ENCODE peak calls at places on chromosomes 16 and 17, in seven cellular contexts. H, T, I, Z, E, Y and X are unnamed samples.

GRCh38 chr17:17971431-17972125 is 622 bp downstream of the TOM1L2 start:
- DNase-seq in E (peak), T (peak), H (peak), I (no peak), Y (no peak), Z (no peak), X (peak)

GRCh38 chr17:21165922-21166598 is 39.3 kb downstream of the DHRS7B start:
- DNase-seq in Z (no peak), I (no peak), E (no peak), T (no peak), H (peak), Y (no peak), X (no peak)

GRCh38 chr17:68035523-68036303 is at the start of gene KPNA2:
- DNase-seq in T (peak), H (peak), I (peak), Y (peak), E (peak), Z (peak), X (peak)

GRCh38 chr17:80795737-80796136 is 195.9 kb upstream of the CHMP6 start:
- DNase-seq in H (peak), T (no peak), I (peak), Y (peak), Z (no peak), E (no peak), X (no peak)

GRCh38 chr16:59697236-59697635 is 963.1 kb upstream of the GOT2 start:
- DNase-seq in I (no peak), H (no peak), Y (no peak), T (peak), E (no peak), Z (no peak), X (no peak)

GRCh38 chr16:64406661-64407267 is 715.1 kb downstream of the CDH11 start:
- DNase-seq in I (no peak), E (no peak), T (no peak), H (no peak), Y (no peak), Z (no peak), X (no peak)

GRCh38 chr17:48542956-48543853 is 1.7 kb downstream of the HOXB2 start:
- DNase-seq in E (peak), T (peak), I (peak), Z (peak), H (no peak), Y (peak), X (peak)

GRCh38 chr17:9895923-9896322 is 9.1 kb downstream of the RCVRN start:
- DNase-seq in Z (no peak), Y (no peak), H (no peak), T (no peak), I (no peak), E (no peak), X (no peak)

GRCh38 chr16:55622930-55623561 is 32.7 kb upstream of the SLC6A2 start:
- DNase-seq in T (peak), E (no peak), Z (no peak), I (no peak), Y (no peak), H (no peak), X (peak)

GRCh38 chr17:17114592-17115225 is 72.5 kb downstream of the MPRIP start:
- DNase-seq in Z (no peak), H (no peak), I (no peak), E (peak), T (no peak), Y (no peak), X (peak)

GRCh38 chr17:48406936-48407567 is 23.0 kb downstream of the SKAP1 start:
- DNase-seq in I (peak), Y (no peak), T (no peak), E (no peak), H (no peak), Z (no peak), X (peak)